ENCODE peak calls at places on chromosomes 7 and 10, in six cellular contexts. Z, I, C, G, B and E are unnamed samples.

GRCh38 chr10:103663802-103664201 is 170.3 kb downstream of the NEURL1 start:
- DNase-seq in B (no peak), C (no peak), G (no peak), I (no peak), Z (no peak), E (no peak)

GRCh38 chr7:22718200-22718711 is 8.7 kb upstream of the IL6 start:
- DNase-seq in G (no peak), I (peak), C (no peak), B (no peak), Z (peak), E (peak)

GRCh38 chr7:24827589-24827988 is 70.3 kb upstream of the GSDME start:
- DNase-seq in I (peak), G (no peak), B (no peak), Z (peak), C (no peak), E (no peak)

GRCh38 chr7:138975343-138976104 is 5.7 kb downstream of the KIAA1549 start:
- DNase-seq in Z (no peak), B (no peak), I (no peak), G (no peak), C (no peak), E (peak)

GRCh38 chr7:121739465-121739864 is 133.5 kb upstream of the PTPRZ1 start:
- DNase-seq in C (no peak), G (no peak), I (no peak), Z (no peak), B (no peak), E (no peak)

GRCh38 chr7:44912775-44913347 is 27.5 kb upstream of the PURB start:
- DNase-seq in Z (peak), C (no peak), I (peak), B (no peak), G (no peak), E (peak)

GRCh38 chr7:120838281-120838682 is 19.7 kb downstream of the TSPAN12 start:
- DNase-seq in I (no peak), G (no peak), C (no peak), B (no peak), Z (no peak), E (no peak)

GRCh38 chr10:98910048-98910447 is 325.6 kb downstream of the HPSE2 start:
- DNase-seq in Z (no peak), B (no peak), G (no peak), C (no peak), I (no peak), E (no peak)

GRCh38 chr7:30136339-30136738 is 1.6 kb downstream of the MTURN start:
- DNase-seq in G (peak), Z (no peak), B (no peak), I (no peak), C (peak), E (no peak)

GRCh38 chr7:137943132-137943551 is 58.7 kb downstream of the CREB3L2 start:
- DNase-seq in G (no peak), C (no peak), B (no peak), I (peak), Z (no peak), E (peak)

GRCh38 chr10:29030855-29031254 is 258.0 kb upstream of the LYZL1 start:
- DNase-seq in C (no peak), G (no peak), B (no peak), Z (no peak), I (no peak), E (peak)

GRCh38 chr10:58322835-58323209 is 12.0 kb upstream of the UBE2D1 start:
- DNase-seq in C (no peak), B (no peak), Z (no peak), G (no peak), I (no peak), E (no peak)

GRCh38 chr7:74598558-74598957 is 59.0 kb upstream of the GTF2I start:
- DNase-seq in G (no peak), C (no peak), B (no peak), I (peak), Z (no peak), E (peak)

GRCh38 chr10:72086466-72087391 is 1.6 kb downstream of the SPOCK2 start:
- DNase-seq in G (peak), I (peak), Z (no peak), B (no peak), C (peak), E (no peak)

GRCh38 chr7:93006480-93007095 is 111.2 kb downstream of the SAMD9 start:
- DNase-seq in B (no peak), C (no peak), G (no peak), I (peak), Z (no peak), E (peak)

GRCh38 chr7:77235280-77235679 is 35.7 kb upstream of the FGL2 start:
- DNase-seq in Z (peak), I (peak), B (no peak), C (no peak), G (no peak), E (peak)

GRCh38 chr10:101525848-101526247 is 62.2 kb downstream of the POLL start:
- DNase-seq in G (no peak), I (no peak), B (no peak), C (no peak), Z (no peak), E (no peak)

GRCh38 chr7:130560972-130561371 is 69.1 kb downstream of the MEST start:
- DNase-seq in I (peak), C (no peak), G (no peak), B (no peak), Z (peak), E (peak)

GRCh38 chr7:22332481-22332880 is 24.5 kb downstream of the RAPGEF5 start:
- DNase-seq in C (no peak), B (no peak), I (no peak), Z (peak), G (no peak), E (peak)

GRCh38 chr10:49079072-49079471 is 36.2 kb downstream of the VSTM4 start:
- DNase-seq in G (no peak), Z (no peak), B (no peak), C (no peak), I (no peak), E (no peak)

GRCh38 chr7:105678811-105679495 is 97.7 kb upstream of the EFCAB10 start:
- DNase-seq in I (peak), G (peak), B (peak), Z (peak), C (no peak), E (peak)

GRCh38 chr10:32979041-32979440 is 21.0 kb upstream of the ITGB1 start:
- DNase-seq in I (peak), B (no peak), G (no peak), C (no peak), Z (no peak), E (no peak)

GRCh38 chr7:13179775-13180448 is 492.5 kb downstream of the ARL4A start:
- DNase-seq in C (no peak), G (no peak), B (no peak), I (peak), Z (no peak), E (peak)

GRCh38 chr7:135270577-135271254 is 37.1 kb downstream of the STRA8 start:
- DNase-seq in I (no peak), B (no peak), C (no peak), G (no peak), Z (no peak), E (no peak)

GRCh38 chr10:58512470-58513188 is at the start of gene BICC1:
- DNase-seq in G (peak), I (peak), C (peak), Z (peak), B (no peak), E (no peak)

GRCh38 chr7:50308301-50309129 is 4.0 kb downstream of the IKZF1 start:
- DNase-seq in Z (no peak), G (no peak), C (no peak), I (no peak), B (no peak), E (no peak)

GRCh38 chr10:13706175-13706574 is 119.4 kb downstream of the PRPF18 start:
- DNase-seq in C (no peak), B (no peak), Z (no peak), I (no peak), G (no peak), E (no peak)

GRCh38 chr7:151482883-151483699 is 36.6 kb downstream of the RHEB start:
- DNase-seq in B (no peak), Z (no peak), C (no peak), I (no peak), G (no peak), E (no peak)

GRCh38 chr7:45390180-45390579 is 184.0 kb upstream of the ADCY1 start:
- DNase-seq in Z (no peak), B (no peak), C (no peak), G (no peak), I (no peak), E (no peak)

GRCh38 chr7:1997537-1998076 is 235.1 kb downstream of the MAD1L1 start:
- DNase-seq in Z (no peak), B (no peak), G (no peak), C (no peak), I (no peak), E (no peak)

GRCh38 chr10:78894841-78895195 is 173.9 kb upstream of the ZMIZ1 start:
- DNase-seq in G (no peak), Z (peak), I (no peak), C (no peak), B (no peak), E (no peak)

GRCh38 chr7:84232653-84233052 is 38.1 kb upstream of the SEMA3A start:
- DNase-seq in Z (peak), C (no peak), B (no peak), G (no peak), I (peak), E (peak)

GRCh38 chr10:70114902-70115301 is 17.7 kb downstream of the AIFM2 start:
- DNase-seq in B (no peak), I (no peak), G (no peak), C (no peak), Z (no peak), E (no peak)
- TF ChIP-seq CTCF in B (no peak), I (no peak), G (no peak), C (no peak), Z (no peak), E (no peak)

GRCh38 chr7:127254163-127254684 is 1.5 kb upstream of the GRM8 start:
- DNase-seq in I (no peak), B (no peak), C (no peak), Z (no peak), G (no peak), E (no peak)
- TF ChIP-seq CTCF in I (no peak), B (peak), C (no peak), Z (no peak), G (no peak), E (no peak)

GRCh38 chr7:141251957-141252356 is 178.1 kb downstream of the TMEM178B start:
- DNase-seq in B (no peak), G (no peak), I (peak), Z (no peak), C (no peak), E (no peak)
- TF ChIP-seq CTCF in B (no peak), G (no peak), I (peak), Z (no peak), C (no peak), E (no peak)

GRCh38 chr10:114879541-114880158 is 58.1 kb downstream of the FHIP2A start:
- DNase-seq in C (peak), I (peak), G (no peak), B (no peak), Z (peak), E (peak)
- TF ChIP-seq CTCF in C (peak), I (peak), G (no peak), B (peak), Z (peak), E (peak)